ENCODE peak calls at places on chromosomes 13 and 19, in four cellular contexts. D is neural progenitor cell, U is PC-9, Q is uterus. I is an unnamed sample. For H3K36me3, the result is how much of the 10 kb centered on the place peaks cover.

GRCh38 chr13:86633346-86633745 is 834.1 kb upstream of the SLITRK6 start:
- DNase-seq in D (no peak), U (no peak), Q (no peak), I (no peak)

GRCh38 chr19:23787106-23787505 is 28.4 kb upstream of the ZNF681 start:
- DNase-seq in D (no peak), U (peak), Q (no peak), I (no peak)

GRCh38 chr19:345320-345879 is 804 bp upstream of the MIER2 start:
- DNase-seq in D (no peak), U (no peak), Q (no peak), I (no peak)

GRCh38 chr13:93388701-93389100 is 162.1 kb downstream of the GPC6 start:
- DNase-seq in D (no peak), U (no peak), Q (no peak), I (no peak)

GRCh38 chr19:45404557-45405434 is at the start of gene PPP1R13L:
- DNase-seq in D (peak), U (peak), Q (peak), I (peak)

GRCh38 chr13:97627566-97627965 is 193.6 kb downstream of the RAP2A start:
- DNase-seq in D (peak), U (no peak), Q (peak), I (no peak)

GRCh38 chr19:38149597-38149996 is 74.4 kb downstream of the DPF1 start:
- DNase-seq in D (no peak), U (no peak), Q (no peak), I (no peak)

GRCh38 chr19:1474765-1475351 is 4.2 kb downstream of the C19orf25 start:
- DNase-seq in D (no peak), U (no peak), Q (no peak), I (no peak)

GRCh38 chr13:110425444-110425780 is 118.3 kb downstream of the COL4A2 start:
- DNase-seq in D (no peak), U (no peak), Q (no peak), I (no peak)

GRCh38 chr13:113812140-113813036 is 51.5 kb downstream of the GAS6 start:
- DNase-seq in D (no peak), U (no peak), Q (no peak), I (no peak)

GRCh38 chr13:113815151-113816058 is 48.5 kb downstream of the GAS6 start:
- DNase-seq in D (no peak), U (no peak), Q (no peak), I (no peak)

GRCh38 chr13:113814435-113814821 is 49.4 kb downstream of the GAS6 start:
- DNase-seq in D (no peak), U (peak), Q (no peak), I (peak)

GRCh38 chr13:113813070-113813748 is 50.7 kb downstream of the GAS6 start:
- DNase-seq in D (no peak), U (no peak), Q (no peak), I (no peak)

GRCh38 chr13:113813749-113814434 is 50.0 kb downstream of the GAS6 start:
- DNase-seq in D (no peak), U (no peak), Q (no peak), I (no peak)
- H3K36me3 ChIP-seq in D (under half), U (under half), Q (under half), I (under half)

GRCh38 chr19:40444181-40445005 is at the start of gene SERTAD3:
- DNase-seq in D (peak), U (peak), Q (peak), I (peak)
- TF ChIP-seq CTCF in D (peak), U (no peak), Q (peak), I (no peak)

DNA sequence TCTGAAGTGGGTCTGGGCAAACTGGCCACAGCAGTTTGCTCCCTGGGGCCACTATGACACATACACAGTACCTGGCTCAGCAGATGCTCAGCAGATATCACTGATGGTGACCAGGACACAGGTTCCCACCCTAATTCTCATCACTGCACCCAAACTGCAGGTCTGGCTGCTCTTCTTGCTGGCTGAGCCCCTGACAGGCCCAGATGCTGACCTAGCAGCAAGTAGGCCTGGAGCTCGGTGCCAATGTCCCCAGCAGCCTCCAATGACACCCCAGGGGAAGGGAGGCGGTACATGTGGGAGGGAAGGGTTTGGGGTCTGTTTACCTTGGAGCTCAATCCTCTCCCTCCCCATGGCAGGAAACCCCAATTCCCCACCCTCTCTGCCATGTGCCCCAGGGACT is 5.1 kb downstream of the UBE2S start:
- DNase-seq in D (no peak), U (no peak), Q (no peak), I (no peak)
- H3K36me3 ChIP-seq in D (under half), U (under half), Q (under half), I (under half)

GRCh38 chr19:15702590-15702930 is 25.3 kb upstream of the OR10H2 start:
- DNase-seq in D (no peak), U (peak), Q (peak), I (peak)
- TF ChIP-seq CTCF in D (no peak), U (peak), Q (no peak), I (no peak)